ENCODE peak calls at places on chromosomes 11 and 22, in five cellular contexts. Q is LHCN-M2, U is NCI-H1417, P is Calu3, T is GM23248. K is an unnamed sample.

GRCh38 chr11:130217133-130217631 is 57.6 kb downstream of the ST14 start:
- DNase-seq in T (no peak), U (no peak), P (no peak), Q (no peak), K (no peak)

GRCh38 chr22:23187871-23188700 is 7.8 kb downstream of the BCR start:
- DNase-seq in P (peak), Q (no peak), U (no peak), T (peak), K (no peak)

GRCh38 chr11:110907629-110908028 is 195.4 kb upstream of the ARHGAP20 start:
- DNase-seq in Q (peak), P (peak), U (no peak), T (peak), K (peak)

GRCh38 chr22:49967333-49968241 is 7.0 kb downstream of the PIM3 start:
- DNase-seq in Q (no peak), U (no peak), T (peak), P (no peak), K (peak)

GRCh38 chr11:125314264-125315087 is 149.9 kb downstream of the PKNOX2 start:
- DNase-seq in U (no peak), P (no peak), Q (no peak), T (no peak), K (peak)

GRCh38 chr11:95147364-95147905 is 57.8 kb downstream of the ENDOD1 start:
- DNase-seq in P (peak), Q (peak), U (no peak), T (peak), K (peak)

GRCh38 chr11:77082838-77083552 is 16.2 kb downstream of the CAPN5 start:
- DNase-seq in Q (no peak), P (no peak), T (peak), U (no peak), K (no peak)

GRCh38 chr11:26073646-26074045 is 258.3 kb upstream of the ANO3 start:
- DNase-seq in Q (no peak), P (no peak), T (no peak), U (no peak), K (no peak)

GRCh38 chr22:31584804-31585160 is 77.2 kb downstream of the PISD start:
- DNase-seq in Q (no peak), T (no peak), U (no peak), P (no peak), K (no peak)

GRCh38 chr22:22913989-22914388 is 26.4 kb downstream of the IGLL5 start:
- DNase-seq in T (no peak), P (no peak), U (no peak), Q (no peak), K (peak)

GRCh38 chr22:27980424-27981148 is 61.5 kb upstream of the PITPNB start:
- DNase-seq in P (no peak), T (no peak), U (peak), Q (no peak), K (no peak)

GRCh38 chr11:105377870-105378269 is 232.0 kb upstream of the GRIA4 start:
- DNase-seq in T (no peak), U (no peak), Q (no peak), P (no peak), K (no peak)

GRCh38 chr11:33187851-33188722 is 26.8 kb upstream of the CSTF3 start:
- DNase-seq in T (no peak), U (no peak), Q (peak), P (no peak), K (peak)

GRCh38 chr22:20131856-20132685 is 467 bp downstream of the ZDHHC8 start:
- DNase-seq in P (peak), Q (peak), U (peak), T (peak), K (no peak)

GRCh38 chr22:49439373-49439772 is 388.3 kb downstream of the BRD1 start:
- DNase-seq in U (no peak), T (no peak), P (no peak), Q (no peak), K (no peak)

GRCh38 chr22:42078469-42079318 is 806 bp upstream of the SMDT1 start:
- DNase-seq in P (no peak), U (no peak), Q (no peak), T (peak), K (no peak)

GRCh38 chr11:3203221-3204043 is 15.2 kb downstream of the MRGPRG start:
- DNase-seq in T (peak), P (peak), Q (no peak), U (peak), K (no peak)

GRCh38 chr11:108984548-108984947 is 319.7 kb downstream of the DDX10 start:
- DNase-seq in T (no peak), Q (no peak), U (peak), P (no peak), K (no peak)

GRCh38 chr11:26326793-26327400 is 5.0 kb upstream of the ANO3 start:
- DNase-seq in P (no peak), T (no peak), U (no peak), Q (no peak), K (no peak)

GRCh38 chr11:78796956-78797355 is 222.3 kb upstream of the NARS2 start:
- DNase-seq in P (no peak), T (peak), Q (peak), U (no peak), K (peak)

GRCh38 chr11:66268953-66269906 is 791 bp downstream of the RAB1B start:
- DNase-seq in T (peak), P (peak), Q (peak), U (peak), K (peak)

GRCh38 chr11:101034076-101034475 is 95.5 kb downstream of the PGR start:
- DNase-seq in U (peak), Q (no peak), T (no peak), P (no peak), K (peak)

GRCh38 chr11:134367781-134368180 is 36.0 kb downstream of the GLB1L2 start:
- DNase-seq in U (no peak), T (no peak), Q (no peak), P (no peak), K (no peak)

GRCh38 chr11:50088231-50088630 is 55.6 kb downstream of the OR4C45 start:
- DNase-seq in U (no peak), P (no peak), Q (no peak), T (no peak), K (no peak)

GRCh38 chr11:120061036-120061760 is 76.7 kb downstream of the TRIM29 start:
- DNase-seq in Q (peak), T (peak), P (no peak), U (no peak), K (no peak)

GRCh38 chr11:117654856-117655255 is 142.2 kb downstream of the DSCAML1 start:
- DNase-seq in T (no peak), Q (no peak), P (no peak), U (no peak), K (no peak)

GRCh38 chr22:31637938-31638618 is 23.9 kb downstream of the PISD start:
- DNase-seq in U (no peak), Q (peak), T (no peak), P (no peak), K (no peak)

GRCh38 chr22:46923394-46923793 is 160.9 kb downstream of the TBC1D22A start:
- DNase-seq in P (no peak), T (no peak), Q (no peak), U (no peak), K (no peak)

GRCh38 chr11:123163621-123164020 is 31.4 kb downstream of the CLMP start:
- DNase-seq in Q (no peak), P (no peak), T (no peak), U (no peak), K (no peak)